ENCODE peak calls at places on chromosome 12, in seven cellular contexts. N is GM10248, G is esophagus squamous epithelium, C is MCF 10A, E is cardiac fibroblast, W is HS-27A, M is BE2C. D is an unnamed sample.

GRCh38 chr12:126487581-126487980 is 1422.3 kb downstream of the AACS start:
- DNase-seq in N (no peak), G (no peak), C (no peak), E (no peak), W (no peak), M (no peak), D (no peak)

GRCh38 chr12:7068994-7069346 is 8.5 kb downstream of the C1S start:
- DNase-seq in N (no peak), G (no peak), C (no peak), E (no peak), W (no peak), M (no peak), D (no peak)

GRCh38 chr12:62621239-62621638 is 154.6 kb downstream of the MON2 start:
- DNase-seq in N (no peak), G (no peak), C (no peak), E (no peak), W (no peak), M (no peak), D (no peak)

GRCh38 chr12:7934153-7934552 is 1.8 kb downstream of the SLC2A3 start:
- DNase-seq in N (no peak), G (no peak), C (no peak), E (no peak), W (no peak), M (no peak), D (no peak)

GRCh38 chr12:107492393-107493134 is 193.0 kb upstream of the PWP1 start:
- DNase-seq in N (peak), G (no peak), C (no peak), E (no peak), W (no peak), M (no peak), D (peak)

GRCh38 chr12:92445253-92446081 is 257.3 kb upstream of the PLEKHG7 start:
- DNase-seq in N (peak), G (no peak), C (no peak), E (peak), W (no peak), M (no peak), D (peak)

GRCh38 chr12:132527883-132528264 is 37.9 kb downstream of the FBRSL1 start:
- DNase-seq in N (no peak), G (no peak), C (no peak), E (no peak), W (no peak), M (no peak), D (no peak)

GRCh38 chr12:110564471-110564991 is 18.6 kb downstream of the PPTC7 start:
- DNase-seq in N (no peak), G (no peak), C (no peak), E (no peak), W (no peak), M (no peak), D (no peak)

GRCh38 chr12:5577239-5577638 is 145.3 kb downstream of the NTF3 start:
- DNase-seq in N (no peak), G (no peak), C (no peak), E (no peak), W (no peak), M (no peak), D (no peak)

GRCh38 chr12:70044170-70044569 is 199.1 kb upstream of the CNOT2 start:
- DNase-seq in N (no peak), G (no peak), C (no peak), E (peak), W (no peak), M (no peak), D (no peak)

D was measured in germinal center.